ENCODE peak calls at places on chromosomes 7 and 10, in eight cellular contexts. T, F, G, C, O, U, S and V are unnamed samples.

GRCh38 chr7:125122225-125122624 is 192.6 kb upstream of the POT1 start:
- DNase-seq in S (no peak), U (no peak), F (no peak), O (no peak), G (no peak), C (no peak), T (no peak), V (no peak)

GRCh38 chr10:48649349-48649944 is 35.2 kb upstream of the WDFY4 start:
- DNase-seq in C (no peak), F (no peak), U (no peak), S (no peak), T (no peak), O (no peak), G (peak), V (no peak)

GRCh38 chr10:123241391-123242141 is 87.4 kb downstream of the BUB3 start:
- DNase-seq in U (no peak), T (no peak), G (no peak), S (no peak), F (peak), O (peak), C (no peak), V (no peak)

GRCh38 chr7:47328392-47329319 is 253.3 kb downstream of the TNS3 start:
- DNase-seq in F (no peak), C (no peak), U (no peak), G (peak), S (no peak), O (no peak), T (no peak), V (no peak)

GRCh38 chr10:10914129-10914528 is 103.5 kb upstream of the CELF2 start:
- DNase-seq in G (no peak), T (no peak), C (no peak), O (no peak), S (no peak), U (no peak), F (no peak), V (no peak)

GRCh38 chr7:102463841-102464576 is 654 bp downstream of the ALKBH4 start:
- DNase-seq in T (no peak), F (no peak), U (peak), S (no peak), G (no peak), C (no peak), O (no peak), V (no peak)

GRCh38 chr7:40921589-40922315 is 781.1 kb downstream of the INHBA start:
- DNase-seq in C (no peak), F (no peak), T (no peak), G (no peak), O (no peak), S (no peak), U (no peak), V (no peak)

GRCh38 chr10:49363309-49364031 is 32.4 kb downstream of the DRGX start:
- DNase-seq in U (no peak), G (peak), O (no peak), F (no peak), T (no peak), S (no peak), C (no peak), V (no peak)

GRCh38 chr7:107387573-107388219 is 82.2 kb upstream of the GPR22 start:
- DNase-seq in T (no peak), U (no peak), F (peak), S (peak), G (no peak), O (no peak), C (no peak), V (no peak)

GRCh38 chr7:27482219-27482618 is 180.5 kb downstream of the HIBADH start:
- DNase-seq in U (no peak), F (no peak), S (no peak), O (no peak), G (no peak), C (no peak), T (no peak), V (no peak)

GRCh38 chr10:3500408-3500856 is 284.6 kb downstream of the KLF6 start:
- DNase-seq in F (no peak), S (peak), C (no peak), T (no peak), G (no peak), U (peak), O (no peak), V (no peak)

GRCh38 chr7:151875862-151876111 is 1.1 kb downstream of the PRKAG2 start:
- DNase-seq in G (no peak), F (no peak), O (no peak), U (no peak), C (no peak), S (no peak), T (no peak), V (peak)

GRCh38 chr10:104197364-104197763 is 34.8 kb downstream of the CFAP43 start:
- DNase-seq in S (no peak), G (no peak), O (no peak), U (no peak), T (peak), F (no peak), C (no peak), V (no peak)

GRCh38 chr7:64992971-64993370 is 2.1 kb upstream of the ZNF117 start:
- DNase-seq in F (no peak), G (no peak), S (no peak), C (no peak), O (no peak), T (no peak), U (no peak), V (no peak)

GRCh38 chr10:114491933-114492332 is 87.6 kb upstream of the AFAP1L2 start:
- DNase-seq in T (no peak), U (peak), S (no peak), F (no peak), O (no peak), G (no peak), C (no peak), V (no peak)

GRCh38 chr10:59878289-59878688 is 28.1 kb downstream of the CCDC6 start:
- DNase-seq in G (peak), T (no peak), C (no peak), S (no peak), F (no peak), O (no peak), U (no peak), V (no peak)

GRCh38 chr7:151452141-151452571 is 12.2 kb upstream of the CRYGN start:
- DNase-seq in F (no peak), C (peak), T (no peak), U (no peak), O (peak), G (no peak), S (no peak), V (no peak)

GRCh38 chr10:110461088-110461487 is 36.6 kb upstream of the DUSP5 start:
- DNase-seq in G (no peak), S (no peak), C (no peak), O (peak), T (no peak), U (no peak), F (no peak), V (no peak)

DNA sequence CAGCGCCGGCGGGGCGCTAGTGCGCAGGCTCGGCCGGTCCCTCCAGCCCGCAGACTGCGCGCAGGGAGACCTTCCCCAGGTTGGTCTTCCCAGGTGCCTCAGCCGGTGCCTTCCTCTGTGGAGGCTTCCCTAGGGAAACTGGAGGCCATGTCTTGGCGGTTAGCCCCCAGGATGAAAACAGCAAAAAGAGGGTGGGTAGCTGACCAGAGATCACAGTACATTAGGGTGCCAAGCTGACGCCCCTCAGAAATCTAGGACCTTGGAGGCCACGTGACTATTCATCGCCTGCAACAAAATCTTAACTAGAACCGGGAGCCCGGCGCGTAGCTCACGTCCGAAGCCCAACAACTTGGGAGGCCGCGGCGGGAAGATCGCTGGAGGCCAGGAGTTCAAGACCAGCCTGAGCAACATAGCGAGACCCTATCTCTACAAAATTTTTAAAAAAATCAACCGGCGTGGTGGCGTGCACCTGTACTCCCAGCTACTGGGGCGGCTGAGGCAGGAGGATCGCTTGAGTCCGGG is 327 bp upstream of the FIS1 start:
- DNase-seq in U (no peak), O (no peak), G (no peak), S (no peak), F (no peak), T (no peak), C (no peak), V (no peak)
- TF ChIP-seq POLR2A in U (no peak), O (no peak), G (no peak), S (no peak), F (no peak), T (peak), C (no peak), V (peak)

DNA sequence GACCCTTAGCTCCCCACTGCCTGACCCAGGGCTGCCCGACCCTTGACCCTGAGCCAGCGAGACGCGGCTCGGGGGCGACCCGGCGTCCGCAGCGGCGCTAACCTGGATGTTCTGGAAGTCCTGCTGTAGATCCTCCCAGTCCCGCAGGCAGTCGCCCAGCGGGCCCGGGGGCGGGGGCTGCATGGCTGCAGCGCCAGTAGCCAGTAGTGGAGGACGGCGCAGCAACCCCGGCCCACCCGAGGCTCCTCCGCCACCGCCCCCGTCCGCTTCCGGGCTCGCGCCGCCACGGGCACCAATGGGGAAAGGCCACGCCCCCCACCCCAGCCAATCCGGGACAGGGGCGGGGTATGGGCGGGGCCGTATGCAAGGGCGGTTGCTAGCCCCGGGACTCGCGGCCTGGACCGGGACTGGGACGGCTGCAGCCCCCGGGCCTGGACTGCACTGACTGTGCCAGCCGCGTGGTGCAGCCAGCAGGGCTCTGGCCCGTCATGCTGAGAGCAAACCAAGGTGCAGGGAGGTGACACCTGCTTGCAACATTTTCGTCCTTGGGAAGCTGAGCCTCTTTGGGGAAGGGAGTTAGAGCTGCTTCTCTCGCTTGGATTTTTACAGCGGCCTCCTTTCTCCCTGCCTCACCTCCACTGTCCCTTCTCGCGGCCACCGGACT is at the start of gene TMEM120A:
- DNase-seq in T (peak), C (peak), O (peak), G (peak), S (peak), U (peak), F (peak), V (peak)
- TF ChIP-seq POLR2A in T (peak), C (peak), O (peak), G (peak), S (peak), U (no peak), F (peak), V (peak)

DNA sequence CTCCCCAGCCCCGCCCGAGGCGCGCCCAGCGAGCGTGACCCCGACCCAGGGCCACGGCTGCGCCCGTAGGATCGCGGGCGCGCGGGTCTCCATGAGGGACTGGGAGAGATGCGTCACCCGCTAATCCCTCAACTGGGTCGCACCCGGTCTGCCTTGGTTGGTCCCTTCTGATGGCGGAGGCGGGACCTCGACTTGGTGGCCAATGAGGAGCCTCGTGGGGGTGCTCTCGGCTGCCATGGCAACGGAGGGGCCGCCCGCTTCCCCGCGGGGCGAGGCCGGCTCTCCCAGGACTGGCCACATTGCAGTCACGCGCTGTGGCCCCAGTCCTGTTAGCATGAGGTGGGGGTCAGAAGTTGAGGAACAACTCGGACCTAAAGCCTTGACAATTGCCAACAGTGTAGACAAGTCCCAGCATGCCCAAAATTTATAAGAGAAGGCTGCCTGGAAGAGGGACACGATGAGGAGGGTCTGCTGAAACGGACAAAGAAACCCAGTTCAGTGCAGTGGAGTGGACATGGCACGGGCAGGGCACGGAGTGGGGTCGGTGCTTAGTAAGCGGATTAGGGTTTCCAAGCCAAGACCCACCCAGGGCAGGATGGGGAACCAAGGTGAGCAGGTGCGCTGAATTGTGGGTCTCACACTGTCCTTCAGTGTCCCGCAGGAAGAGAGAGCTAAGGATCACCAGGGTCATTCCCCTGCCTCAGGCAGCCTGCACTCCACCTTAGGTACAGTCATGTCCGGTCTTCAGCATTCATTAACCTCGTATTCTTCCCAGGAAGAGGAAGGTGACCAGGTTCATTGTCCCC is 24.4 kb downstream of the DDIT4 start:
- DNase-seq in C (peak), G (peak), T (peak), O (peak), U (peak), S (peak), F (peak), V (peak)
- TF ChIP-seq POLR2A in C (peak), G (peak), T (no peak), O (peak), U (peak), S (peak), F (no peak), V (peak)

GRCh38 chr7:69635572-69636190 is 37.4 kb downstream of the AUTS2 start:
- DNase-seq in T (no peak), G (no peak), S (no peak), F (no peak), C (no peak), O (no peak), U (no peak), V (no peak)

GRCh38 chr7:69632280-69632679 is 34.0 kb downstream of the AUTS2 start:
- DNase-seq in T (no peak), O (no peak), S (no peak), C (no peak), G (no peak), U (no peak), F (no peak), V (no peak)

GRCh38 chr7:69631131-69631530 is 32.9 kb downstream of the AUTS2 start:
- DNase-seq in F (no peak), T (no peak), S (no peak), O (no peak), G (no peak), C (no peak), U (no peak), V (no peak)

GRCh38 chr7:69630292-69630691 is 32.0 kb downstream of the AUTS2 start:
- DNase-seq in F (peak), O (no peak), G (no peak), S (peak), T (no peak), C (no peak), U (no peak), V (peak)

DNA sequence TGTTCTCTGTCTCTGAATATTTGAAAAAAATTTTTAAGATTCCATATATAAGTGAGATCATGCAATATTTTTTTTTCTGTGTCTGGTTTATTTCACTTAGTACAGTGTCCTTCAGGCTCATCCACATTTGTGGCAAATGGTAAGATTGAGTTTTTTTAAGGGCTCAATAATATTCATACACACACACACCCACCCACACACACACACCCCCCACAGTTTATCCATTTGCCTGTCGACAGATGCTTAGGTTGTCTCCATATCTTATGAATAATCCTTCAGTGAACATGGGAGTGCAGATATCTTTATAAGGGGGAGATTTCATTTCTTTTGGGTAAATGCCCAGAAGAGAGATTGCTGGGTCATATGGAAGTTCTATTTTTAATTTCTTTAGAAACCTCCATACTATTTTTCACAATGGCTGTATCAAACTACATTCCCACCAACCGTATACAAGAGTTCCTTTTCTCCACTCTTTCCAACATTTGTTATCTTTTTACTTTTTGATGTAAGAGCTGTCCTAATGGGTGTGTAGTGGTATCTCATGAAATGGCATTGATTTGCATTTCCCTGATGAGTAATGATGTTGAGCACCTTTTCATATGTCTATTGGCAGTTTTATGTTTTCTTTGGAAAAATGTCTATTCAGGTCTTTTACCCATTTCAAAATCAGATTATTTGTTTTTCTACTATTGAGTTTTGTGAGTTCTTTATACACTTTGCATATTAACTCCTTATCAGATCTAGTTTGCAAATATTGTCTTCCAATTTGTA is 35.0 kb downstream of the AUTS2 start:
- DNase-seq in T (no peak), F (no peak), G (no peak), C (no peak), S (no peak), U (no peak), O (no peak), V (no peak)
- TF ChIP-seq POLR2A in T (no peak), F (no peak), G (no peak), C (no peak), S (no peak), U (no peak), O (no peak), V (no peak)

DNA sequence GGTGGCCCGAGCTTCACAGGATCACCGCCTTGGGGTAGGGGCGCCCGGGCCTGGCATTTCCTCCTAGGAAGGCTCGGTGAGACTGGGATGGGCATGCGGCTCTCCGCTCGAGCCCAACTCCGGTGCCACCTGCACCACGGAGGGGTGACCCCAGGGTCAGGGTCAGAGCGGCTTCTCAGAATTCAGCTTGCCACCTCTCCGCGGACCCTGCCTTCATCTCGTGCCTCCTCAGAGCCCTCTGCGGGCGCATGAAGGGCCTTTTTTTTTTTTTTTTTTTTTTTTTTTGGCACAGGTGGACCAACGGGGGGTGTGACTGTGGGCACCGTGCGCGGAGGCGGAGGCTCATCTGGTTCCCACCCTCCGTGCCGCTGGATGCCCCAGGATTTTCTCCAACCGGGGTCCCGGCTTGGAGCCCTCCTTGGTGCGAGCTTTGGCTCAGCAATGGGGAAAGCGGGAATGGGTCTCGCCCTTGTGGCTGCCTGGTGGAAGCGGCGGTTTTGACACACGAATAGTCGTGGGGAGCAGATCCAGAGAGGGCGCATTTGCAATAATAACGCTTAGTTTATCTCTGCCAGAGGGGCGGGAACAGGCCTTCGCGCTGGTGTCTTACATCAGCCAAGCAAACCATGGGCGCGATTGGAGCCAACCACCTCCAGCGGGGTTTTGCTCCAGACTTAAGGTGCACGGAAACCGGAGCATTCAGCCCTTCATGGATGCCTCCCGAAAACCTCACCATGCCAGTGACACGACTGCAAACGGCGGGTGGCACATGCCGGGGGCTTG is 5.0 kb upstream of the TNRC18 start:
- DNase-seq in F (peak), T (no peak), S (peak), G (peak), C (peak), U (peak), O (peak), V (no peak)
- TF ChIP-seq POLR2A in F (no peak), T (peak), S (no peak), G (no peak), C (peak), U (no peak), O (no peak), V (no peak)

GRCh38 chr7:99014113-99014985 is 129.6 kb downstream of the SMURF1 start:
- DNase-seq in S (no peak), O (peak), U (no peak), C (no peak), F (no peak), G (no peak), T (no peak), V (no peak)
- TF ChIP-seq POLR2A in S (no peak), O (no peak), U (no peak), C (no peak), F (no peak), G (no peak), T (no peak), V (no peak)